ENCODE peak calls at places on chromosomes 13 and 19, in nine cellular contexts. L is fibroblast of villous mesenchyme; Q is T follicular helper cell; B is Calu3; A is sciatic nerve; I is hepatocyte; S is effector CD4-positive, alpha-beta T cell; Y is activated gamma-delta T cell; R is spleen. G is an unnamed sample.
A peak's percentile ranks its signal among the peaks of the same experiment; 100 is the strongest.

GRCh38 chr19:51568456-51568855 is 2.6 kb upstream of the ZNF175 start:
- DNase-seq in L (no peak), Q (no peak), B (no peak), A (no peak), I (no peak), S (no peak), Y (no peak), R (no peak), G (no peak)

GRCh38 chr13:76462003-76462402 is 424.2 kb downstream of the KCTD12 start:
- DNase-seq in L (peak; percentile 28), Q (no peak), B (no peak), A (no peak), I (no peak), S (no peak), Y (no peak), R (no peak), G (no peak)

GRCh38 chr13:30421093-30422055 is 919 bp upstream of the UBE2L5 start:
- DNase-seq in L (peak; percentile 87), Q (peak; percentile 18), B (peak; percentile 48), A (peak; percentile 93), I (peak; percentile 88), S (peak; percentile 24), Y (peak; percentile 15), R (peak; percentile 94), G (peak; percentile 11)

GRCh38 chr19:1752757-1753728 is at the start of gene ONECUT3:
- DNase-seq in L (no peak), Q (no peak), B (peak; percentile 82), A (no peak), I (peak; percentile 58), S (no peak), Y (no peak), R (no peak), G (no peak)

GRCh38 chr13:98746968-98747367 is 5.5 kb downstream of the SLC15A1 start:
- DNase-seq in L (peak; percentile 29), Q (no peak), B (peak; percentile 4), A (no peak), I (peak; percentile 70), S (no peak), Y (no peak), R (no peak), G (no peak)

GRCh38 chr13:54287062-54287764 is 1258.6 kb downstream of the OLFM4 start:
- DNase-seq in L (no peak), Q (no peak), B (no peak), A (no peak), I (no peak), S (no peak), Y (no peak), R (peak; percentile 40), G (no peak)

GRCh38 chr13:75359266-75359665 is 122.7 kb downstream of the TBC1D4 start:
- DNase-seq in L (peak; percentile 68), Q (no peak), B (no peak), A (no peak), I (no peak), S (no peak), Y (no peak), R (no peak), G (no peak)

GRCh38 chr13:29543230-29544215 is 52.0 kb downstream of the SLC7A1 start:
- DNase-seq in L (peak; percentile 48), Q (no peak), B (peak; percentile 17), A (no peak), I (peak; percentile 39), S (no peak), Y (no peak), R (no peak), G (peak; percentile 8)

GRCh38 chr19:2556221-2557092 is 80.5 kb downstream of the GADD45B start:
- DNase-seq in L (no peak), Q (no peak), B (no peak), A (peak; percentile 57), I (no peak), S (no peak), Y (no peak), R (peak; percentile 79), G (no peak)

GRCh38 chr13:27621116-27621365 is 651 bp upstream of the POLR1D start:
- DNase-seq in L (no peak), Q (no peak), B (no peak), A (no peak), I (no peak), S (no peak), Y (no peak), R (no peak), G (no peak)

GRCh38 chr19:46303702-46304397 is 7.0 kb downstream of the HIF3A start:
- DNase-seq in L (peak; percentile 66), Q (no peak), B (peak; percentile 59), A (peak; percentile 78), I (peak; percentile 86), S (no peak), Y (no peak), R (peak; percentile 75), G (no peak)

GRCh38 chr13:23656637-23657036 is 86.4 kb downstream of the TNFRSF19 start:
- DNase-seq in L (peak; percentile 90), Q (no peak), B (no peak), A (no peak), I (no peak), S (no peak), Y (no peak), R (no peak), G (no peak)

G was measured in activated T-helper 9 cell treated with anti-CD3 and anti-CD28 coated beads, Interleukin-2, amount 50 U/mL, for 16 hours.